ENCODE peak calls at places on chromosomes 12 and 14, in five cellular contexts. One of them, this sample, is unnamed.

GRCh38 chr14:103716091-103716801 is 636 bp downstream of the ZFYVE21 start:
- DNase-seq in Ammon's horn: no peak
- DNase-seq in NCI-H226: no peak
- DNase-seq in naive thymus-derived CD4-positive, alpha-beta T cell: no peak
- DNase-seq in cardiac muscle cell: no peak
- DNase-seq in this sample: no peak

GRCh38 chr12:132282950-132283771 is 46.2 kb downstream of the GALNT9 start:
- DNase-seq in naive thymus-derived CD4-positive, alpha-beta T cell: peak
- DNase-seq in NCI-H226: no peak
- DNase-seq in cardiac muscle cell: no peak
- DNase-seq in Ammon's horn: no peak
- DNase-seq in this sample: no peak

GRCh38 chr12:63897931-63898330 is 53.4 kb downstream of the SRGAP1 start:
- DNase-seq in NCI-H226: peak
- DNase-seq in naive thymus-derived CD4-positive, alpha-beta T cell: no peak
- DNase-seq in cardiac muscle cell: no peak
- DNase-seq in Ammon's horn: no peak
- DNase-seq in this sample: no peak

GRCh38 chr12:53932915-53933314 is 5.7 kb upstream of the HOXC13 start:
- DNase-seq in cardiac muscle cell: no peak
- DNase-seq in Ammon's horn: no peak
- DNase-seq in NCI-H226: no peak
- DNase-seq in naive thymus-derived CD4-positive, alpha-beta T cell: no peak
- DNase-seq in this sample: no peak

GRCh38 chr14:51552768-51553426 is 98.8 kb upstream of the FRMD6 start:
- DNase-seq in naive thymus-derived CD4-positive, alpha-beta T cell: no peak
- DNase-seq in cardiac muscle cell: peak
- DNase-seq in Ammon's horn: no peak
- DNase-seq in NCI-H226: no peak
- DNase-seq in this sample: peak

GRCh38 chr14:35403085-35403396 is 1.5 kb downstream of the NFKBIA start:
- DNase-seq in naive thymus-derived CD4-positive, alpha-beta T cell: no peak
- DNase-seq in cardiac muscle cell: no peak
- DNase-seq in NCI-H226: peak
- DNase-seq in Ammon's horn: peak
- DNase-seq in this sample: peak

GRCh38 chr12:56358836-56359532 is 923 bp downstream of the STAT2 start:
- DNase-seq in Ammon's horn: peak
- DNase-seq in NCI-H226: peak
- DNase-seq in naive thymus-derived CD4-positive, alpha-beta T cell: no peak
- DNase-seq in cardiac muscle cell: no peak
- DNase-seq in this sample: peak

GRCh38 chr12:40723001-40723400 is 30.8 kb downstream of the CNTN1 start:
- DNase-seq in NCI-H226: no peak
- DNase-seq in Ammon's horn: no peak
- DNase-seq in naive thymus-derived CD4-positive, alpha-beta T cell: no peak
- DNase-seq in cardiac muscle cell: no peak
- DNase-seq in this sample: no peak

GRCh38 chr12:92147491-92147890 is 1.8 kb upstream of the BTG1 start:
- DNase-seq in NCI-H226: no peak
- DNase-seq in cardiac muscle cell: no peak
- DNase-seq in naive thymus-derived CD4-positive, alpha-beta T cell: peak
- DNase-seq in Ammon's horn: no peak
- DNase-seq in this sample: peak

GRCh38 chr12:55092579-55092978 is 33.6 kb upstream of the OR9K2 start:
- DNase-seq in NCI-H226: no peak
- DNase-seq in cardiac muscle cell: no peak
- DNase-seq in Ammon's horn: no peak
- DNase-seq in naive thymus-derived CD4-positive, alpha-beta T cell: no peak
- DNase-seq in this sample: no peak

GRCh38 chr12:108826115-108826806 is 31.1 kb downstream of the SSH1 start:
- DNase-seq in naive thymus-derived CD4-positive, alpha-beta T cell: no peak
- DNase-seq in Ammon's horn: peak
- DNase-seq in cardiac muscle cell: no peak
- DNase-seq in NCI-H226: no peak
- DNase-seq in this sample: peak

GRCh38 chr12:94057262-94058151 is 90.9 kb upstream of the PLXNC1 start:
- DNase-seq in cardiac muscle cell: no peak
- DNase-seq in naive thymus-derived CD4-positive, alpha-beta T cell: no peak
- DNase-seq in NCI-H226: peak
- DNase-seq in Ammon's horn: no peak
- DNase-seq in this sample: no peak

GRCh38 chr14:20494935-20495766 is 10.2 kb upstream of the RNASE10 start:
- DNase-seq in Ammon's horn: no peak
- DNase-seq in naive thymus-derived CD4-positive, alpha-beta T cell: no peak
- DNase-seq in NCI-H226: no peak
- DNase-seq in cardiac muscle cell: no peak
- DNase-seq in this sample: no peak

This sample was measured in G401.